ENCODE peak calls at places on chromosome 7, in seven cellular contexts. D is body of pancreas, L is HCT116, P is H9, Z is Panc1, T is heart right ventricle, R is AG04450. E is an unnamed sample. For H3K27me3, the result is how much of the 10 kb centered on the place peaks cover.

GRCh38 chr7:787332-788240 is 44.7 kb upstream of the SUN1 start:
- DNase-seq in P (no peak), R (no peak), T (no peak), L (no peak), Z (no peak), D (no peak), E (no peak)

GRCh38 chr7:148650232-148650858 is 48.4 kb upstream of the CUL1 start:
- DNase-seq in D (no peak), P (no peak), R (peak), Z (no peak), L (no peak), T (no peak), E (no peak)

GRCh38 chr7:127392182-127392565 is 334 bp downstream of the ZNF800 start:
- DNase-seq in L (no peak), D (peak), P (no peak), R (no peak), T (no peak), Z (no peak), E (peak)

GRCh38 chr7:70063796-70064423 is 465.6 kb downstream of the AUTS2 start:
- DNase-seq in T (no peak), P (no peak), D (no peak), L (no peak), R (no peak), Z (no peak), E (no peak)

GRCh38 chr7:130971297-130971696 is 237.3 kb upstream of the KLF14 start:
- DNase-seq in T (no peak), R (no peak), D (no peak), P (no peak), L (no peak), Z (no peak), E (no peak)

GRCh38 chr7:105794741-105795729 is 81.4 kb downstream of the ATXN7L1 start:
- DNase-seq in R (peak), Z (no peak), D (no peak), L (no peak), P (no peak), T (peak), E (no peak)

GRCh38 chr7:47912332-47912731 is 35.9 kb downstream of the PKD1L1 start:
- DNase-seq in P (no peak), R (no peak), T (no peak), L (no peak), Z (no peak), D (no peak), E (no peak)

GRCh38 chr7:157253850-157254249 is 83.0 kb upstream of the DNAJB6 start:
- DNase-seq in P (no peak), R (no peak), L (no peak), T (peak), Z (no peak), D (peak), E (peak)

GRCh38 chr7:143239822-143240221 is 18.0 kb downstream of the TAS2R40 start:
- DNase-seq in R (no peak), D (no peak), Z (no peak), P (no peak), T (no peak), L (no peak), E (no peak)

GRCh38 chr7:101140339-101140699 is 13.4 kb downstream of the SERPINE1 start:
- DNase-seq in L (no peak), D (no peak), Z (no peak), T (no peak), R (no peak), P (no peak), E (no peak)

DNA sequence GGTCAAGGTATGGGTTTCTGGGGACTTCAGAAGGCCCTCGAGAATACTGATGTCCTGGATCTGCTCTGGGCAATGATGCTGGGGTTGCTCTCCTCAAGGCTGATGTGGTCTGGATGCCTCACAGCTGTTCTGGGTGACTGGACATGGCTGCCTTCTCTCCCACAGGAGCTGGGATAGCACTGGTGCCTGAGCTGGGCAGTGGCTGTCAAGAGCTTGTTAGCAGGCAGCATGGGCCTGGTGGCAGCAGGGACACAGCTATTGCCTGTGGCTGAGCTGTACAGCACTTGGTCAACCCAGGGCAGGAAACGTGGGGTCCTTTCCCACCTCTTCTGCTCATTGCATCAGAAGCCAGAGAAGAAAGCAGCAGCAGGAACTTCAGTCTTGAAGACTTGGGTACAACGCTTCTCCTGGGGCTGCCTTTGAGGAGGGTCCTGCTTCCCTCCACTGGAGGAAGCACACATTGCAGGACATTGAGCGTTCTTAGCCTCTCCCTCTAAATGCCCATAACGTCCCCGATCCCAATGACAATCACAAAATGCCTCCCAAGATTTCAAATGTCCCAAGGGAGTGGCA is 13.0 kb downstream of the ADCYAP1R1 start:
- DNase-seq in T (no peak), L (no peak), Z (no peak), R (no peak), D (no peak), P (no peak), E (no peak)
- TF ChIP-seq CTCF in T (no peak), L (no peak), Z (no peak), R (no peak), D (no peak), P (peak), E (no peak)

GRCh38 chr7:8442295-8442813 is 8.9 kb downstream of the NXPH1 start:
- DNase-seq in R (no peak), T (no peak), L (no peak), D (no peak), Z (no peak), P (no peak), E (no peak)

GRCh38 chr7:8441106-8441590 is 7.7 kb downstream of the NXPH1 start:
- DNase-seq in L (no peak), T (no peak), Z (no peak), R (no peak), P (peak), D (no peak), E (no peak)

GRCh38 chr7:8441602-8442294 is 8.3 kb downstream of the NXPH1 start:
- DNase-seq in T (no peak), Z (no peak), P (peak), L (no peak), D (no peak), R (no peak), E (no peak)

GRCh38 chr7:8442814-8443304 is 9.4 kb downstream of the NXPH1 start:
- DNase-seq in T (peak), Z (no peak), D (peak), P (peak), L (no peak), R (no peak), E (peak)

DNA sequence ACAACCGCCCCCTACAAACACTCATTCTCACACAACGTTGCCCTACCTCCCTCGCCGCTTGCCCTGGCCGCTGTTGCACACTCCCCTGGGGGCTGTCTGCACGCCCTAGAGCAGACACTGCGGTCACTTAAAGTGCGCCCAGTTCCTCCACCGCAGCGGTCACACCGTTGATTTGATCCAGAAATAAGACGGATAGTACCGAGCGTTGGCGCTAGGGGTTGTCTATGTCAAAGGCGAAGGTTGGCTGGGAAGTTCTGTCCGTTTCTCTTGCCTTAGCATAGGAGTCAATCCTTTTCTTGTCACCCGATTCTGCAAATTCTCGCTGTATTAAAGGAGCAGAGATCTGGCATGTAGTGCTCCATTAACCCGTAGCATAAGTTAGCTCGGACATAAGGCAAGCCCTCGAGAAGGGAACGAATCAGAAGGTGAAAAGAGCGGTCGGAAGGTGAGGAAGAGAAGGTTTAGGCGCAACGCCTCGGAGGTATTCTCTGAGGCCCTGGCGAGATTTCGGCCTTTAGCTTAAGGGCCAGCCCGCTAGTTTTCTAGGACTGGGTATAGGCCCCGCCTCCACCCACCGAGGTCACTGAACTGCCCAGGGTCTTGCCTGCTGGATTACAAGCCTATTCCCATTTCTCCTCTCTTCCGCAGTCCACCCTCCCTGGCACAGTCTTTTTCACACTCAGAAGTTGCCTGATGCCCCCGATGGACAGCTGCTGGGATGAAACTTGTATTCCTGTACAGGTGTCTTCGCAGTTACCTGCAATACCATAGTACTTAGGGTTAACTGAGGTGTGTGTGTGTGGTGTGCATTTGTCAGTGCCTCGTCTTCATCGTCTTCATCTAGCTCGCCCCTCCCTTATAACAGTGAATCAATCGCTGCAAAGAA is 10.7 kb downstream of the NXPH1 start:
- DNase-seq in R (no peak), P (peak), Z (no peak), D (no peak), T (no peak), L (no peak), E (no peak)
- H3K27me3 ChIP-seq in R (under half), P (under half), Z (under half), D (under half), T (half or more), L (under half), E (half or more)

DNA sequence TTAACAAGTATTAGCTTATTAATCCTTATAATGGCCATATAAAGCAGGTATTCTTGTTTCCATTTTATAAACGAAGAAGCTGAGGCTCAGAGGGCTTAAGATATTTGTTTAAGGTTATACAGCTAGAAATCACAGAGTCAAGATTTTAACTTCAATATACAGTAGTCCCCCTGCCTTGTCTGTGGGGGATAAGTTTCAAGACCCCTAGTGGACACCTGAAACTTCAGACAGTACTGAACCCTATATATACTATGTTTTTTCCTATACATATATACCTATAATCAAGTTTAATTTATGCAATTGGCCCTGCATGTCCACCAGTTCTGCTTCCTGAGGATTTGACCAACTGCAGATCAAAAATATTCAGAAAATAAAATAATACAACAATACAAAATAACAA is 44.4 kb upstream of the STRIP2 start:
- DNase-seq in T (no peak), D (no peak), Z (no peak), P (no peak), R (no peak), L (no peak), E (no peak)
- TF ChIP-seq CTCF in T (no peak), D (no peak), Z (no peak), P (peak), R (peak), L (peak), E (no peak)

DNA sequence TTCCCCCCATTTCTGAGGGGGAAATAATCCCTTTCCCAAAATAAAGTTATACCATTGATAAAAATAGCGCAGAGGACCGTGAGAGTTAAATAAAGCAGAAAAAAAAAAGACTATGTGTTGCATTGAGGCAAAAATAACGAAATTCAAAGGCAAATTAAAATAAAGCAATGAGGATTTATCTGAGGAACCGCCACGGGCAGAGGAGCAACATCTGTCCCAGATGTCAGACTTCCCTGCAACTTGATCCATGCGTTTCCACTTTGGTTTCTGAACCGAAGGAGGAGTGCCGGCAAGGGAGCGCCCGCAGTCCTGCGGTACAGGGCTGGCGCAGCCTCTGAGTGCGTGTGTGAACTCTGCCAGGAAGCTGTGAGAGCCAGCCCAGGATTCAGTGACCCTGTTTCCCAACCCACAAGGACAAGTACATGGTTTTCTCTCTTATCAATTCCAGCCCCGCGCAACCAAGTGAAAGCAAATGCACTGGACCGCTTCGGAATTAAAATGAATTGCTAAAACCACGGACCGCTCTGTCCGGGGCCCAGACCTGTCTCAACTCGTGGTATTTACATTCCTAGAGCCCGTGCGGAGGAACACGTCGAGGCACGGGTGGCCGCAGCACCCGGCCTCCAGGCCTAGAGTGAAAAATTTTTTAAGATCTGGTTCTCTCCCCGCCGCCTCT is 291.7 kb upstream of the NFE2L3 start:
- DNase-seq in D (no peak), T (no peak), Z (no peak), R (no peak), P (peak), L (no peak), E (no peak)
- H3K27me3 ChIP-seq in D (under half), T (half or more), Z (under half), R (under half), P (under half), L (under half), E (half or more)

GRCh38 chr7:73439305-73439704 is 5.7 kb downstream of the FZD9 start:
- DNase-seq in Z (no peak), R (no peak), D (no peak), L (no peak), P (no peak), T (no peak), E (no peak)
- TF ChIP-seq CTCF in Z (no peak), R (no peak), D (no peak), L (no peak), P (no peak), T (no peak), E (no peak)

DNA sequence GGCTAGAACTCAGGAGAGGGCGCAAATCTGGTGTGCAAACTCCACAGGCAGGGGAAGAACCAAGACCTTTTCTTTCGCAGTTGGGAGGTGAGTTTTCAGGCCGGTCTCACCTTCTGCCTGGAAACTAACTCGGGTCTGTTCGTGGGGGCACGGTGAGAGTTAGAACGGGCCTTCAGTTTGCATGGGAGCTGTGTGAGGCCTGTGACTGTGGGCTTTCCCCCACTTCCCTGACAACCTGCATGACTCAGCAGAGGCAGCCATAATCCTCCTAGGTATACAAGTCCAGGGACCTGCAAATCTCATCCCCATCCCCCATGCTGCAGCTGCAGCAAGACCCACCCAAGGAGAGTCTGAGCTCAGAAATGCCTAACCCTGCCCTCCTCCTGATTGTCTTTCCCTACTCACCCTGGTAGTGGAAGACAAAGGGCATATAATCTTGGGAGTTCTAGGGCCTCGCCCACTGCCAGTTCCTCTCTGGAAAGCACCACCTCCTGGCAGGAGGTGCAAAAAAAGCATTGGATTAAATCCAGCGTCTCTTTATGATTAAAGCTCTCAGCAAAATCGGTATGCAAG is 194.9 kb upstream of the ETV1 start:
- DNase-seq in P (no peak), R (no peak), D (no peak), Z (no peak), L (no peak), T (no peak), E (no peak)
- H3K27me3 ChIP-seq in P (under half), R (under half), D (under half), Z (under half), L (under half), T (under half), E (under half)

GRCh38 chr7:144671429-144671828 is 164.4 kb downstream of the TPK1 start:
- DNase-seq in T (no peak), Z (no peak), D (no peak), P (peak), R (no peak), L (no peak), E (no peak)

GRCh38 chr7:144674550-144674949 is 161.3 kb downstream of the TPK1 start:
- DNase-seq in L (no peak), D (no peak), P (no peak), T (no peak), R (no peak), Z (no peak), E (no peak)

GRCh38 chr7:144668503-144668902 is 167.3 kb downstream of the TPK1 start:
- DNase-seq in L (no peak), Z (no peak), T (no peak), R (no peak), P (no peak), D (no peak), E (no peak)

GRCh38 chr7:144672869-144673268 is 163.0 kb downstream of the TPK1 start:
- DNase-seq in Z (no peak), L (no peak), R (no peak), D (no peak), P (no peak), T (no peak), E (no peak)

GRCh38 chr7:144670251-144670650 is 165.6 kb downstream of the TPK1 start:
- DNase-seq in Z (no peak), R (no peak), T (no peak), D (no peak), P (no peak), L (peak), E (no peak)
- TF ChIP-seq CTCF in Z (peak), R (no peak), T (no peak), D (no peak), P (no peak), L (peak), E (no peak)

GRCh38 chr7:151452680-151453325 is 12.9 kb upstream of the CRYGN start:
- DNase-seq in P (no peak), D (no peak), T (no peak), R (no peak), Z (no peak), L (no peak), E (no peak)
- H3K27me3 ChIP-seq in P (under half), D (under half), T (under half), R (under half), Z (under half), L (under half), E (under half)

GRCh38 chr7:155861480-155861868 is 49.2 kb upstream of the SHH start:
- DNase-seq in P (no peak), Z (no peak), R (no peak), T (no peak), D (no peak), L (no peak), E (no peak)

GRCh38 chr7:155862088-155862487 is 49.8 kb upstream of the SHH start:
- DNase-seq in P (no peak), R (no peak), L (no peak), T (no peak), Z (peak), D (no peak), E (no peak)

GRCh38 chr7:155863721-155864151 is 51.5 kb upstream of the SHH start:
- DNase-seq in P (peak), Z (no peak), L (no peak), R (no peak), T (no peak), D (no peak), E (no peak)

GRCh38 chr7:155860840-155861479 is 48.7 kb upstream of the SHH start:
- DNase-seq in P (no peak), R (peak), T (no peak), Z (no peak), D (peak), L (no peak), E (peak)

DNA sequence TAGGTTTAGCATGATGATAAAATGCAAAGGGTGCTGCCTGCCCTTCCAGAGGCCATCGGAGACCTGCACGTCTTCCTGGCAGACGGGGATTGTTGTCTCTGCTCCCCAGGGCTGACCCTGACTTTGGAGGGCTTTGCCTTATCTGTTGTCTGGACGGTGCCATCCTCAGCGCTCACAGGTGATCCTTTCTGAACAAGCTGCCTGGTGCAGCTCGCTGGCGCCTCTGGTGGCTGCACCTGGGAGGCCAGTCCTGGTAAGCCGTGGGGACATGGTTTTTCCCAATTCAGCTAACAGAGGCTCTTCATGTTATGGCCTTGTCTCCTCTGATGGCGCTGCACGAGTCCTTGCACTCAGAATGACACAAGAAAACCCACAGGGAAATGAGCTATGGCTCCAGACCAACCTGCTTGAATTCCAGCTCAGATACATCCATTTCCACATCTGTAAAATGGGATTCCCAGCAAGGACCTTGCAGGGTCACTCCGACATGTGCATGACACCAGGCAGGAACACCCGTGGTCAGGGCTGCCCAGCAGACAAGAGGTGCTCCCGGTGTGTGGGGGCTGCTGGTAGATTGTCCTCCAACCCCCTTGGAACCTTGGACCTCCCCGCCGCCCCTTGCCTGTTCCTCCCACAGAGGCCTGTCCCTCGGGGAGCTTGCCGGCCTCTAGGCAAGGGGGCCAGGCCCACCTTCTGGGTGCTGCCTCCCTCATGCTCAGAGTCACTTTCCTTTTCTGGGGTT is 50.4 kb upstream of the SHH start:
- DNase-seq in L (no peak), T (no peak), Z (no peak), P (peak), R (no peak), D (no peak), E (no peak)
- TF ChIP-seq CTCF in L (peak), T (no peak), Z (peak), P (peak), R (peak), D (no peak), E (no peak)

DNA sequence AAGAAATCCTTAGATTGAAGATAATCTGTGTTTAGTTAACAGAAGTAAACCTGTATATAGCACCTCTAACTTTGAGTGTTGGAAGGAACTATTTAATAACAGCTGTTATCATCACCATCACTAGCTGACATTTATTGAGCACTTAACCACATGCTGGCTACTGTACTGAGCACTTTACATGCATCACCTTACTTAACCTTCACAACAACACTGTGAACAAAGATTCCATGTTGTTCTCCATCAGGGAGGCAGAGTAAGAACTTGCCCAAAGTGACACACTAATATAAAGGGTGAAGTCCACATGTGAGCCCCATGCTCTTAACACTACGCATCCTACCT is 182.2 kb downstream of the ST7 start:
- DNase-seq in D (no peak), L (no peak), Z (no peak), R (no peak), P (no peak), T (no peak), E (no peak)
- H3K27me3 ChIP-seq in D (under half), L (under half), Z (under half), R (under half), P (under half), T (under half), E (under half)